ENCODE peak calls at places on chromosomes 11 and 22, in nine cellular contexts. One of them, this sample, is unnamed.

GRCh38 chr11:2762451-2762850 is 62.7 kb upstream of the KCNQ1OT1 start:
- DNase-seq in left ventricle myocardium inferior: no peak
- DNase-seq in NB4: no peak
- DNase-seq in activated CD8-positive, alpha-beta memory T cell treated with anti-CD3 and anti-CD28 coated beads for 4 hours: no peak
- DNase-seq in CMK: no peak
- DNase-seq in tibial nerve: no peak
- DNase-seq in GM20000: no peak
- DNase-seq in memory B cell: peak
- DNase-seq in choroid plexus epithelial cell: no peak
- DNase-seq in this sample: no peak

GRCh38 chr11:118572914-118573550 is 823 bp downstream of the ARCN1 start:
- DNase-seq in left ventricle myocardium inferior: no peak
- DNase-seq in NB4: peak
- DNase-seq in activated CD8-positive, alpha-beta memory T cell treated with anti-CD3 and anti-CD28 coated beads for 4 hours: no peak
- DNase-seq in CMK: peak
- DNase-seq in tibial nerve: no peak
- DNase-seq in GM20000: peak
- DNase-seq in memory B cell: no peak
- DNase-seq in choroid plexus epithelial cell: peak
- DNase-seq in this sample: no peak

GRCh38 chr22:30056015-30056414 is 24.2 kb upstream of the HORMAD2 start:
- DNase-seq in left ventricle myocardium inferior: no peak
- DNase-seq in NB4: no peak
- DNase-seq in activated CD8-positive, alpha-beta memory T cell treated with anti-CD3 and anti-CD28 coated beads for 4 hours: no peak
- DNase-seq in CMK: no peak
- DNase-seq in tibial nerve: no peak
- DNase-seq in GM20000: no peak
- DNase-seq in memory B cell: no peak
- DNase-seq in choroid plexus epithelial cell: no peak
- DNase-seq in this sample: no peak

GRCh38 chr11:113436672-113437252 is 38.4 kb downstream of the DRD2 start:
- DNase-seq in left ventricle myocardium inferior: no peak
- DNase-seq in NB4: no peak
- DNase-seq in activated CD8-positive, alpha-beta memory T cell treated with anti-CD3 and anti-CD28 coated beads for 4 hours: no peak
- DNase-seq in CMK: no peak
- DNase-seq in tibial nerve: no peak
- DNase-seq in GM20000: no peak
- DNase-seq in memory B cell: no peak
- DNase-seq in choroid plexus epithelial cell: no peak
- DNase-seq in this sample: no peak

GRCh38 chr11:124758355-124759267 is 3.5 kb downstream of the ESAM start:
- DNase-seq in left ventricle myocardium inferior: peak
- DNase-seq in NB4: peak
- DNase-seq in activated CD8-positive, alpha-beta memory T cell treated with anti-CD3 and anti-CD28 coated beads for 4 hours: no peak
- DNase-seq in CMK: peak
- DNase-seq in tibial nerve: no peak
- DNase-seq in GM20000: peak
- DNase-seq in memory B cell: peak
- DNase-seq in choroid plexus epithelial cell: peak
- DNase-seq in this sample: no peak

GRCh38 chr11:116331381-116331780 is 441.4 kb downstream of the BUD13 start:
- DNase-seq in left ventricle myocardium inferior: no peak
- DNase-seq in NB4: no peak
- DNase-seq in activated CD8-positive, alpha-beta memory T cell treated with anti-CD3 and anti-CD28 coated beads for 4 hours: no peak
- DNase-seq in CMK: no peak
- DNase-seq in tibial nerve: no peak
- DNase-seq in GM20000: no peak
- DNase-seq in memory B cell: no peak
- DNase-seq in choroid plexus epithelial cell: no peak
- DNase-seq in this sample: no peak

GRCh38 chr11:73330569-73331093 is 22.6 kb downstream of the ARHGEF17 start:
- DNase-seq in left ventricle myocardium inferior: no peak
- DNase-seq in NB4: no peak
- DNase-seq in activated CD8-positive, alpha-beta memory T cell treated with anti-CD3 and anti-CD28 coated beads for 4 hours: no peak
- DNase-seq in CMK: no peak
- DNase-seq in tibial nerve: no peak
- DNase-seq in GM20000: no peak
- DNase-seq in memory B cell: no peak
- DNase-seq in choroid plexus epithelial cell: peak
- DNase-seq in this sample: no peak

GRCh38 chr11:67270256-67271211 is 4.3 kb downstream of the GRK2 start:
- DNase-seq in left ventricle myocardium inferior: no peak
- DNase-seq in NB4: peak
- DNase-seq in activated CD8-positive, alpha-beta memory T cell treated with anti-CD3 and anti-CD28 coated beads for 4 hours: no peak
- DNase-seq in CMK: peak
- DNase-seq in tibial nerve: no peak
- DNase-seq in GM20000: no peak
- DNase-seq in memory B cell: no peak
- DNase-seq in choroid plexus epithelial cell: no peak
- DNase-seq in this sample: peak

GRCh38 chr11:2522636-2523255 is 77.9 kb downstream of the KCNQ1 start:
- DNase-seq in left ventricle myocardium inferior: no peak
- DNase-seq in NB4: no peak
- DNase-seq in activated CD8-positive, alpha-beta memory T cell treated with anti-CD3 and anti-CD28 coated beads for 4 hours: no peak
- DNase-seq in CMK: no peak
- DNase-seq in tibial nerve: peak
- DNase-seq in GM20000: no peak
- DNase-seq in memory B cell: no peak
- DNase-seq in choroid plexus epithelial cell: no peak
- DNase-seq in this sample: peak

GRCh38 chr11:3227568-3228444 is 4.4 kb downstream of the MRGPRE start:
- DNase-seq in left ventricle myocardium inferior: no peak
- DNase-seq in NB4: peak
- DNase-seq in activated CD8-positive, alpha-beta memory T cell treated with anti-CD3 and anti-CD28 coated beads for 4 hours: no peak
- DNase-seq in CMK: no peak
- DNase-seq in tibial nerve: no peak
- DNase-seq in GM20000: peak
- DNase-seq in memory B cell: no peak
- DNase-seq in choroid plexus epithelial cell: no peak
- DNase-seq in this sample: no peak

GRCh38 chr22:19287076-19287724 is 4.3 kb downstream of the CLTCL1 start:
- DNase-seq in left ventricle myocardium inferior: no peak
- DNase-seq in NB4: no peak
- DNase-seq in activated CD8-positive, alpha-beta memory T cell treated with anti-CD3 and anti-CD28 coated beads for 4 hours: no peak
- DNase-seq in CMK: no peak
- DNase-seq in tibial nerve: no peak
- DNase-seq in GM20000: no peak
- DNase-seq in memory B cell: no peak
- DNase-seq in choroid plexus epithelial cell: peak
- DNase-seq in this sample: no peak

GRCh38 chr22:36079041-36079440 is 50.4 kb upstream of the RBFOX2 start:
- DNase-seq in left ventricle myocardium inferior: no peak
- DNase-seq in NB4: no peak
- DNase-seq in activated CD8-positive, alpha-beta memory T cell treated with anti-CD3 and anti-CD28 coated beads for 4 hours: no peak
- DNase-seq in CMK: no peak
- DNase-seq in tibial nerve: no peak
- DNase-seq in GM20000: no peak
- DNase-seq in memory B cell: no peak
- DNase-seq in choroid plexus epithelial cell: no peak
- DNase-seq in this sample: no peak

GRCh38 chr11:19395050-19395449 is 154.3 kb upstream of the E2F8 start:
- DNase-seq in left ventricle myocardium inferior: no peak
- DNase-seq in NB4: no peak
- DNase-seq in activated CD8-positive, alpha-beta memory T cell treated with anti-CD3 and anti-CD28 coated beads for 4 hours: no peak
- DNase-seq in CMK: no peak
- DNase-seq in tibial nerve: no peak
- DNase-seq in GM20000: no peak
- DNase-seq in memory B cell: no peak
- DNase-seq in choroid plexus epithelial cell: no peak
- DNase-seq in this sample: no peak

GRCh38 chr11:21105196-21105917 is 436.0 kb downstream of the NELL1 start:
- DNase-seq in left ventricle myocardium inferior: no peak
- DNase-seq in NB4: no peak
- DNase-seq in activated CD8-positive, alpha-beta memory T cell treated with anti-CD3 and anti-CD28 coated beads for 4 hours: no peak
- DNase-seq in CMK: no peak
- DNase-seq in tibial nerve: no peak
- DNase-seq in GM20000: no peak
- DNase-seq in memory B cell: no peak
- DNase-seq in choroid plexus epithelial cell: no peak
- DNase-seq in this sample: no peak

GRCh38 chr22:22425366-22425765 is 83.2 kb downstream of the ZNF280B start:
- DNase-seq in left ventricle myocardium inferior: no peak
- DNase-seq in NB4: no peak
- DNase-seq in activated CD8-positive, alpha-beta memory T cell treated with anti-CD3 and anti-CD28 coated beads for 4 hours: no peak
- DNase-seq in CMK: no peak
- DNase-seq in tibial nerve: no peak
- DNase-seq in GM20000: no peak
- DNase-seq in memory B cell: no peak
- DNase-seq in choroid plexus epithelial cell: no peak
- DNase-seq in this sample: no peak

GRCh38 chr11:72238040-72238450 is 5.9 kb downstream of the PHOX2A start:
- DNase-seq in left ventricle myocardium inferior: no peak
- DNase-seq in NB4: peak
- DNase-seq in activated CD8-positive, alpha-beta memory T cell treated with anti-CD3 and anti-CD28 coated beads for 4 hours: no peak
- DNase-seq in CMK: no peak
- DNase-seq in tibial nerve: no peak
- DNase-seq in GM20000: peak
- DNase-seq in memory B cell: peak
- DNase-seq in choroid plexus epithelial cell: peak
- DNase-seq in this sample: peak

GRCh38 chr11:27282806-27283205 is 80.2 kb downstream of the CCDC34 start:
- DNase-seq in left ventricle myocardium inferior: no peak
- DNase-seq in NB4: no peak
- DNase-seq in activated CD8-positive, alpha-beta memory T cell treated with anti-CD3 and anti-CD28 coated beads for 4 hours: no peak
- DNase-seq in CMK: no peak
- DNase-seq in tibial nerve: no peak
- DNase-seq in GM20000: no peak
- DNase-seq in memory B cell: no peak
- DNase-seq in choroid plexus epithelial cell: peak
- DNase-seq in this sample: no peak

GRCh38 chr22:50507421-50507990 is at the start of gene LMF2:
- DNase-seq in left ventricle myocardium inferior: peak
- DNase-seq in NB4: peak
- DNase-seq in activated CD8-positive, alpha-beta memory T cell treated with anti-CD3 and anti-CD28 coated beads for 4 hours: peak
- DNase-seq in CMK: no peak
- DNase-seq in tibial nerve: peak
- DNase-seq in GM20000: peak
- DNase-seq in memory B cell: peak
- DNase-seq in choroid plexus epithelial cell: no peak
- DNase-seq in this sample: peak

GRCh38 chr11:65479184-65480145 is 19.4 kb upstream of the MALAT1 start:
- DNase-seq in left ventricle myocardium inferior: peak
- DNase-seq in NB4: peak
- DNase-seq in activated CD8-positive, alpha-beta memory T cell treated with anti-CD3 and anti-CD28 coated beads for 4 hours: no peak
- DNase-seq in CMK: no peak
- DNase-seq in tibial nerve: no peak
- DNase-seq in GM20000: no peak
- DNase-seq in memory B cell: no peak
- DNase-seq in choroid plexus epithelial cell: peak
- DNase-seq in this sample: peak

GRCh38 chr22:30782613-30783012 is 87.9 kb downstream of the OSBP2 start:
- DNase-seq in left ventricle myocardium inferior: no peak
- DNase-seq in NB4: no peak
- DNase-seq in activated CD8-positive, alpha-beta memory T cell treated with anti-CD3 and anti-CD28 coated beads for 4 hours: no peak
- DNase-seq in CMK: no peak
- DNase-seq in tibial nerve: no peak
- DNase-seq in GM20000: no peak
- DNase-seq in memory B cell: no peak
- DNase-seq in choroid plexus epithelial cell: no peak
- DNase-seq in this sample: no peak

GRCh38 chr11:133950874-133951483 is 5.8 kb downstream of the IGSF9B start:
- DNase-seq in left ventricle myocardium inferior: peak
- DNase-seq in NB4: no peak
- DNase-seq in activated CD8-positive, alpha-beta memory T cell treated with anti-CD3 and anti-CD28 coated beads for 4 hours: no peak
- DNase-seq in CMK: no peak
- DNase-seq in tibial nerve: no peak
- DNase-seq in GM20000: no peak
- DNase-seq in memory B cell: no peak
- DNase-seq in choroid plexus epithelial cell: no peak
- DNase-seq in this sample: no peak

GRCh38 chr11:44774131-44774530 is 47.4 kb downstream of the TSPAN18 start:
- DNase-seq in left ventricle myocardium inferior: peak
- DNase-seq in NB4: peak
- DNase-seq in activated CD8-positive, alpha-beta memory T cell treated with anti-CD3 and anti-CD28 coated beads for 4 hours: no peak
- DNase-seq in CMK: no peak
- DNase-seq in tibial nerve: peak
- DNase-seq in GM20000: no peak
- DNase-seq in memory B cell: no peak
- DNase-seq in choroid plexus epithelial cell: no peak
- DNase-seq in this sample: peak

GRCh38 chr22:43825651-43826050 is 13.5 kb upstream of the EFCAB6 start:
- DNase-seq in left ventricle myocardium inferior: no peak
- DNase-seq in NB4: no peak
- DNase-seq in activated CD8-positive, alpha-beta memory T cell treated with anti-CD3 and anti-CD28 coated beads for 4 hours: no peak
- DNase-seq in CMK: no peak
- DNase-seq in tibial nerve: no peak
- DNase-seq in GM20000: no peak
- DNase-seq in memory B cell: no peak
- DNase-seq in choroid plexus epithelial cell: no peak
- DNase-seq in this sample: no peak

GRCh38 chr11:122642472-122642922 is 13.0 kb upstream of the UBASH3B start:
- DNase-seq in left ventricle myocardium inferior: no peak
- DNase-seq in NB4: no peak
- DNase-seq in activated CD8-positive, alpha-beta memory T cell treated with anti-CD3 and anti-CD28 coated beads for 4 hours: no peak
- DNase-seq in CMK: no peak
- DNase-seq in tibial nerve: no peak
- DNase-seq in GM20000: no peak
- DNase-seq in memory B cell: no peak
- DNase-seq in choroid plexus epithelial cell: peak
- DNase-seq in this sample: no peak

GRCh38 chr22:45413368-45414211 is at the start of the genes RIBC2 and SMC1B:
- DNase-seq in left ventricle myocardium inferior: peak
- DNase-seq in NB4: peak
- DNase-seq in activated CD8-positive, alpha-beta memory T cell treated with anti-CD3 and anti-CD28 coated beads for 4 hours: peak
- DNase-seq in CMK: peak
- DNase-seq in tibial nerve: peak
- DNase-seq in GM20000: peak
- DNase-seq in memory B cell: no peak
- DNase-seq in choroid plexus epithelial cell: peak
- DNase-seq in this sample: peak

GRCh38 chr11:11822946-11823345 is 18.8 kb upstream of the USP47 start:
- DNase-seq in left ventricle myocardium inferior: no peak
- DNase-seq in NB4: no peak
- DNase-seq in activated CD8-positive, alpha-beta memory T cell treated with anti-CD3 and anti-CD28 coated beads for 4 hours: no peak
- DNase-seq in CMK: no peak
- DNase-seq in tibial nerve: no peak
- DNase-seq in GM20000: no peak
- DNase-seq in memory B cell: no peak
- DNase-seq in choroid plexus epithelial cell: peak
- DNase-seq in this sample: no peak

GRCh38 chr11:13152736-13153541 is 124.7 kb upstream of the BMAL1 start:
- DNase-seq in left ventricle myocardium inferior: no peak
- DNase-seq in NB4: no peak
- DNase-seq in activated CD8-positive, alpha-beta memory T cell treated with anti-CD3 and anti-CD28 coated beads for 4 hours: no peak
- DNase-seq in CMK: no peak
- DNase-seq in tibial nerve: no peak
- DNase-seq in GM20000: no peak
- DNase-seq in memory B cell: no peak
- DNase-seq in choroid plexus epithelial cell: peak
- DNase-seq in this sample: no peak

GRCh38 chr11:44986315-44986714 is 35.6 kb upstream of the TP53I11 start:
- DNase-seq in left ventricle myocardium inferior: no peak
- DNase-seq in NB4: no peak
- DNase-seq in activated CD8-positive, alpha-beta memory T cell treated with anti-CD3 and anti-CD28 coated beads for 4 hours: no peak
- DNase-seq in CMK: no peak
- DNase-seq in tibial nerve: no peak
- DNase-seq in GM20000: no peak
- DNase-seq in memory B cell: no peak
- DNase-seq in choroid plexus epithelial cell: no peak
- DNase-seq in this sample: no peak

GRCh38 chr22:19597399-19597735 is 73.2 kb upstream of the CLDN5 start:
- DNase-seq in left ventricle myocardium inferior: no peak
- DNase-seq in NB4: peak
- DNase-seq in activated CD8-positive, alpha-beta memory T cell treated with anti-CD3 and anti-CD28 coated beads for 4 hours: no peak
- DNase-seq in CMK: no peak
- DNase-seq in tibial nerve: no peak
- DNase-seq in GM20000: peak
- DNase-seq in memory B cell: no peak
- DNase-seq in choroid plexus epithelial cell: no peak
- DNase-seq in this sample: no peak

GRCh38 chr11:128324051-128324481 is 263.3 kb downstream of the ETS1 start:
- DNase-seq in left ventricle myocardium inferior: no peak
- DNase-seq in NB4: no peak
- DNase-seq in activated CD8-positive, alpha-beta memory T cell treated with anti-CD3 and anti-CD28 coated beads for 4 hours: no peak
- DNase-seq in CMK: no peak
- DNase-seq in tibial nerve: no peak
- DNase-seq in GM20000: no peak
- DNase-seq in memory B cell: no peak
- DNase-seq in choroid plexus epithelial cell: no peak
- DNase-seq in this sample: no peak

GRCh38 chr11:119635776-119636175 is 93.2 kb downstream of the NECTIN1 start:
- DNase-seq in left ventricle myocardium inferior: no peak
- DNase-seq in NB4: no peak
- DNase-seq in activated CD8-positive, alpha-beta memory T cell treated with anti-CD3 and anti-CD28 coated beads for 4 hours: no peak
- DNase-seq in CMK: no peak
- DNase-seq in tibial nerve: no peak
- DNase-seq in GM20000: no peak
- DNase-seq in memory B cell: no peak
- DNase-seq in choroid plexus epithelial cell: no peak
- DNase-seq in this sample: no peak

This sample was measured in uterus.